ENCODE peak calls at places on chromosome 4, in six cellular contexts. One of them, this sample, is unnamed.

GRCh38 chr4:77264826-77265225 is 107.8 kb downstream of the CCNG2 start:
- DNase-seq in A549: no peak
- DNase-seq in K562: no peak
- DNase-seq in endothelial cell of umbilical vein: no peak
- DNase-seq in HepG2: no peak
- DNase-seq in GM12878: no peak
- DNase-seq in this sample: no peak

GRCh38 chr4:186644737-186645261 is 78.9 kb downstream of the FAT1 start:
- DNase-seq in A549: no peak
- DNase-seq in K562: peak
- DNase-seq in endothelial cell of umbilical vein: no peak
- DNase-seq in HepG2: peak
- DNase-seq in GM12878: no peak
- DNase-seq in this sample: peak

GRCh38 chr4:111454961-111455360 is 690.3 kb upstream of the FAM241A start:
- DNase-seq in A549: no peak
- DNase-seq in K562: no peak
- DNase-seq in endothelial cell of umbilical vein: no peak
- DNase-seq in HepG2: peak
- DNase-seq in GM12878: no peak
- DNase-seq in this sample: no peak

GRCh38 chr4:182872886-182873285 is 44.3 kb downstream of the DCTD start:
- DNase-seq in A549: no peak
- DNase-seq in K562: no peak
- DNase-seq in endothelial cell of umbilical vein: no peak
- DNase-seq in HepG2: no peak
- DNase-seq in GM12878: no peak
- DNase-seq in this sample: no peak

GRCh38 chr4:4990857-4991540 is 28.3 kb downstream of the CYTL1 start:
- DNase-seq in A549: peak
- DNase-seq in K562: peak
- DNase-seq in endothelial cell of umbilical vein: no peak
- DNase-seq in HepG2: no peak
- DNase-seq in GM12878: no peak
- DNase-seq in this sample: peak

GRCh38 chr4:95283320-95283719 is 265.5 kb downstream of the UNC5C start:
- DNase-seq in A549: no peak
- DNase-seq in K562: peak
- DNase-seq in endothelial cell of umbilical vein: no peak
- DNase-seq in HepG2: no peak
- DNase-seq in GM12878: no peak
- DNase-seq in this sample: no peak

GRCh38 chr4:174532479-174532878 is 10.2 kb upstream of the HPGD start:
- DNase-seq in A549: no peak
- DNase-seq in K562: no peak
- DNase-seq in endothelial cell of umbilical vein: no peak
- DNase-seq in HepG2: no peak
- DNase-seq in GM12878: no peak
- DNase-seq in this sample: no peak

GRCh38 chr4:54473077-54473545 is 184.6 kb upstream of the KIT start:
- DNase-seq in A549: no peak
- DNase-seq in K562: peak
- DNase-seq in endothelial cell of umbilical vein: no peak
- DNase-seq in HepG2: peak
- DNase-seq in GM12878: no peak
- DNase-seq in this sample: no peak

GRCh38 chr4:94803181-94803580 is 45.4 kb downstream of the BMPR1B start:
- DNase-seq in A549: no peak
- DNase-seq in K562: peak
- DNase-seq in endothelial cell of umbilical vein: no peak
- DNase-seq in HepG2: no peak
- DNase-seq in GM12878: no peak
- DNase-seq in this sample: no peak

GRCh38 chr4:112735474-112735951 is 98.6 kb downstream of the LARP7 start:
- DNase-seq in A549: no peak
- DNase-seq in K562: no peak
- DNase-seq in endothelial cell of umbilical vein: no peak
- DNase-seq in HepG2: no peak
- DNase-seq in GM12878: peak
- DNase-seq in this sample: no peak

GRCh38 chr4:2691952-2692435 is 64.1 kb downstream of the TNIP2 start:
- DNase-seq in A549: no peak
- DNase-seq in K562: no peak
- DNase-seq in endothelial cell of umbilical vein: no peak
- DNase-seq in HepG2: no peak
- DNase-seq in GM12878: peak
- DNase-seq in this sample: no peak
- TF ChIP-seq MAX in A549: no peak
- TF ChIP-seq MAX in K562: no peak
- TF ChIP-seq MAX in endothelial cell of umbilical vein: no peak
- TF ChIP-seq MAX in HepG2: no peak
- TF ChIP-seq MAX in GM12878: no peak
- TF ChIP-seq MAX in this sample: no peak

DNA sequence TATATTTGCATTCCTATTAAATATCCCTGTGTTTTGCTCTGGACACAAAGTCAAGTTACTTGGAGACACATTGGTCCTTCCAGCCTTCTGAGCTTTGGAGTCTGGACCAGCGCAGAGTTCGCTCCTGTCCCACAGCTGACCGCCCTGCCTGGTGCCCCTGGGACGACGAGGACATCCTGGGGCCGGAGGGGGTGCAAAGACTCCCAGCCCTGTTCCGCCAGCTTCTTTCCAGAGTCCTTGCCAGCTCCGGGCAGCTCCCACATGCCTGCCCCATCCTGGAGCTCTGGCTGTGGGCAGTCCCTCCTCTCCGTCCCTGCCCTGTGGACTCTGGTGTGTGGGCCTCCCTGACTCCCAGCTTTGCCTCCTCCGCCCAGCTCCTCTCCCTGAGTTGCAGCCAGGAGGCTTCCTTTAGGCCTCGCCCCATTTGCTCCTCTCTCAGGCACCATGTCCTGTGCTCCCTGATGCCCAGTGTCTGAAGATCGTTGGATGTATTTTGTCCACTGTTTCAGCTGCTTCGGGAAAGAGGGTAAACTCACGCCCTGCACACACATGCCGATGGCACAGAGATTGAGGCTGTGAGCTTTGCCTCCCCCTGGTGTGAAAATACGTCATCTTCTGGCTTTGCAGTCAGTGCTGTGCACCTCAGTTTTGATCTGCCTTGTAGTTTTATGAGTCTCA is 4.9 kb upstream of the PCGF3 start:
- DNase-seq in A549: no peak
- DNase-seq in K562: no peak
- DNase-seq in endothelial cell of umbilical vein: no peak
- DNase-seq in HepG2: peak
- DNase-seq in GM12878: no peak
- DNase-seq in this sample: no peak
- TF ChIP-seq MYC in A549: no peak
- TF ChIP-seq MYC in K562: no peak
- TF ChIP-seq MYC in endothelial cell of umbilical vein: no peak
- TF ChIP-seq MYC in HepG2: no peak
- TF ChIP-seq MYC in GM12878: no peak
- TF ChIP-seq MYC in this sample: no peak

GRCh38 chr4:105714071-105714521 is 5.5 kb downstream of the GSTCD start:
- DNase-seq in A549: no peak
- DNase-seq in K562: no peak
- DNase-seq in endothelial cell of umbilical vein: no peak
- DNase-seq in HepG2: no peak
- DNase-seq in GM12878: no peak
- DNase-seq in this sample: peak
- H3K4me3 ChIP-seq in A549: no peak
- H3K4me3 ChIP-seq in K562: no peak
- H3K4me3 ChIP-seq in endothelial cell of umbilical vein: no peak
- H3K4me3 ChIP-seq in HepG2: no peak
- H3K4me3 ChIP-seq in GM12878: peak
- H3K4me3 ChIP-seq in this sample: peak

DNA sequence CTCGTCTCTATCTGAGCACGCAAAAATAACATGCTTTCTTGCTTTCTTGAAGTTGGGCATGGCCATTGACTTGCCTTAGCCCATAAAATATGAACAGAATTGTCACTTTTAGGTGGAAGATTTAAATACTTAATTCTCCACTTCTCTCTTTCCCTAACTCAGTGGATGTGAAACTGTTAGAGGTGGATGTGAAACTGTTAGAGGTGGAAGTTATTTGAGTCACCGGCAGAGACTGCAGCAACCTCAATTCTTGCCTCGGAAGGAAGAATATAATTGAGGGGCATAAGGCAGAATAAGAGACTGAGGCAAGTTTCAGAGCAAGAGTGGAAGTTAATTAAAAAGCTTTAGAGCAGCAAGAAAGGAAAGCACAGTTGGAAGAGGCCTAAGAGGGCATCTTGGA is 2.8 kb upstream of the PARM1 start:
- DNase-seq in A549: no peak
- DNase-seq in K562: no peak
- DNase-seq in endothelial cell of umbilical vein: no peak
- DNase-seq in HepG2: no peak
- DNase-seq in GM12878: no peak
- DNase-seq in this sample: no peak
- TF ChIP-seq MAX in A549: no peak
- TF ChIP-seq MAX in K562: no peak
- TF ChIP-seq MAX in endothelial cell of umbilical vein: no peak
- TF ChIP-seq MAX in HepG2: no peak
- TF ChIP-seq MAX in GM12878: no peak
- TF ChIP-seq MAX in this sample: no peak

DNA sequence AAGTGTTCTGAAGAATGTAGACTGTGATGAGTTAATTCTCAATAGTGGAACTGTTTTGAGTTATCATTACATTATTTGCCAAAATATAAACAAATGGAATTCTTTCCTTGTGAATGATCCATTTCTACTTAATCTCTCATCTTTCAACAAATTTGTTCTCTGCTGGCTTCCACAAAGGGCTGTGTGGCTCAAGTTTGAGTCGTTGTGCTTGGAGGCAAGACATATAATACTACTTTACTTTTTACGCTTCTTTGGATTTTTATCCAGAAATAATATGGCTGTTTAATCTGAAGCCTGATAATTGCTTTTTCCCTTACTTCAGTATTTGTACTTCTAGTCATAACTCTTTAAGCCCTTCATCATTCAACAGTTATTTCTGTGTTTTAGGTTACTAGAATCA is 169.5 kb downstream of the ARHGAP10 start:
- DNase-seq in A549: no peak
- DNase-seq in K562: no peak
- DNase-seq in endothelial cell of umbilical vein: no peak
- DNase-seq in HepG2: no peak
- DNase-seq in GM12878: no peak
- DNase-seq in this sample: no peak
- TF ChIP-seq MYC in A549: no peak
- TF ChIP-seq MYC in K562: no peak
- TF ChIP-seq MYC in endothelial cell of umbilical vein: no peak
- TF ChIP-seq MYC in HepG2: no peak
- TF ChIP-seq MYC in GM12878: no peak
- TF ChIP-seq MYC in this sample: no peak

GRCh38 chr4:17809667-17810066 is 890 bp downstream of the DCAF16 start:
- DNase-seq in A549: no peak
- DNase-seq in K562: peak
- DNase-seq in endothelial cell of umbilical vein: peak
- DNase-seq in HepG2: peak
- DNase-seq in GM12878: no peak
- DNase-seq in this sample: peak

GRCh38 chr4:17810260-17811077 is at the start of the genes DCAF16 and NCAPG:
- DNase-seq in A549: peak
- DNase-seq in K562: peak
- DNase-seq in endothelial cell of umbilical vein: peak
- DNase-seq in HepG2: peak
- DNase-seq in GM12878: peak
- DNase-seq in this sample: peak

GRCh38 chr4:17811078-17811603 is 362 bp downstream of the NCAPG start:
- DNase-seq in A549: no peak
- DNase-seq in K562: peak
- DNase-seq in endothelial cell of umbilical vein: no peak
- DNase-seq in HepG2: no peak
- DNase-seq in GM12878: no peak
- DNase-seq in this sample: no peak

GRCh38 chr4:17805580-17805979 is 5.0 kb downstream of the DCAF16 start:
- DNase-seq in A549: no peak
- DNase-seq in K562: no peak
- DNase-seq in endothelial cell of umbilical vein: no peak
- DNase-seq in HepG2: no peak
- DNase-seq in GM12878: no peak
- DNase-seq in this sample: no peak

DNA sequence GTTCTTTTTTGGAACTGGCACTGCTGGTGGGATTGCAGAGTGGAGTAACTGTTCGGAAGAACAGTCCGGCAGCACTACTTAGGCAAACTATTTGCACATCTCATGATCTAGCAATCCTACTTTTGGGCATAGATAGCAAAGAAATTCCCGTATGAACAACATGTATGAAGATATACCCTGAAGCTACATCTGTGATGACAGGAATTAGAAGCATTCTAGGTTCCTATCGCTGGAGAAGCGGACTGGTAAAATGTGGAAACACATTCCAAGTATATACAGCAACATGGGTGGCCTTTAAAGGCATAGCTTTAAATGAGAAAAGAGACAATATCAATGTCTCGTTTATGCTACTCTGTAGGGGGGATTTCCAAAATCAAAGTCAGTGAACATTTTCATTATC is 3.1 kb downstream of the DCAF16 start:
- DNase-seq in A549: no peak
- DNase-seq in K562: no peak
- DNase-seq in endothelial cell of umbilical vein: no peak
- DNase-seq in HepG2: no peak
- DNase-seq in GM12878: no peak
- DNase-seq in this sample: no peak
- H3K4me3 ChIP-seq in A549: no peak
- H3K4me3 ChIP-seq in K562: peak
- H3K4me3 ChIP-seq in endothelial cell of umbilical vein: no peak
- H3K4me3 ChIP-seq in HepG2: peak
- H3K4me3 ChIP-seq in GM12878: peak
- H3K4me3 ChIP-seq in this sample: peak

GRCh38 chr4:73615613-73616012 is 4.6 kb downstream of the RASSF6 start:
- DNase-seq in A549: no peak
- DNase-seq in K562: no peak
- DNase-seq in endothelial cell of umbilical vein: no peak
- DNase-seq in HepG2: peak
- DNase-seq in GM12878: no peak
- DNase-seq in this sample: no peak
- TF ChIP-seq MAX in A549: no peak
- TF ChIP-seq MAX in K562: no peak
- TF ChIP-seq MAX in endothelial cell of umbilical vein: no peak
- TF ChIP-seq MAX in HepG2: no peak
- TF ChIP-seq MAX in GM12878: no peak
- TF ChIP-seq MAX in this sample: no peak

GRCh38 chr4:185033950-185034349 is 15.7 kb downstream of the HELT start:
- DNase-seq in A549: no peak
- DNase-seq in K562: no peak
- DNase-seq in endothelial cell of umbilical vein: no peak
- DNase-seq in HepG2: no peak
- DNase-seq in GM12878: peak
- DNase-seq in this sample: peak
- TF ChIP-seq MYC in A549: no peak
- TF ChIP-seq MYC in K562: no peak
- TF ChIP-seq MYC in endothelial cell of umbilical vein: no peak
- TF ChIP-seq MYC in HepG2: no peak
- TF ChIP-seq MYC in GM12878: no peak
- TF ChIP-seq MYC in this sample: no peak

This sample was measured in NB4.